ENCODE peak calls at places on chromosomes 3 and 15, in four cellular contexts. One of them, this sample, is unnamed. For H3K9me3, the result is how much of the 10 kb centered on the place peaks cover.

GRCh38 chr3:137012097-137012501 is 54.3 kb downstream of the IL20RB start:
- DNase-seq in colonic mucosa: no peak
- DNase-seq in stomach: no peak
- DNase-seq in tibial nerve: no peak
- DNase-seq in this sample: no peak

GRCh38 chr15:32687556-32687955 is 30.2 kb upstream of the GREM1 start:
- DNase-seq in colonic mucosa: no peak
- DNase-seq in stomach: no peak
- DNase-seq in tibial nerve: no peak
- DNase-seq in this sample: no peak

GRCh38 chr15:31367730-31368344 is 41.2 kb downstream of the KLF13 start:
- DNase-seq in colonic mucosa: no peak
- DNase-seq in stomach: no peak
- DNase-seq in tibial nerve: no peak
- DNase-seq in this sample: no peak

GRCh38 chr3:81274671-81275070 is 486.8 kb downstream of the GBE1 start:
- DNase-seq in colonic mucosa: no peak
- DNase-seq in stomach: no peak
- DNase-seq in tibial nerve: no peak
- DNase-seq in this sample: no peak

GRCh38 chr3:119125742-119126507 is 20.0 kb upstream of the TEX55 start:
- DNase-seq in colonic mucosa: no peak
- DNase-seq in stomach: no peak
- DNase-seq in tibial nerve: no peak
- DNase-seq in this sample: no peak

GRCh38 chr3:51947215-51947900 is 5.2 kb downstream of the PARP3 start:
- DNase-seq in colonic mucosa: no peak
- DNase-seq in stomach: no peak
- DNase-seq in tibial nerve: no peak
- DNase-seq in this sample: no peak

GRCh38 chr3:141646760-141647561 is 91.1 kb upstream of the RNF7 start:
- DNase-seq in colonic mucosa: peak
- DNase-seq in stomach: no peak
- DNase-seq in tibial nerve: peak
- DNase-seq in this sample: no peak

GRCh38 chr15:59691194-59691805 is 2.2 kb upstream of the BNIP2 start:
- DNase-seq in colonic mucosa: peak
- DNase-seq in stomach: peak
- DNase-seq in tibial nerve: peak
- DNase-seq in this sample: peak

GRCh38 chr15:89090791-89091666 is 2.8 kb downstream of the ABHD2 start:
- DNase-seq in colonic mucosa: peak
- DNase-seq in stomach: peak
- DNase-seq in tibial nerve: peak
- DNase-seq in this sample: peak

GRCh38 chr15:94253742-94254141 is 22.4 kb downstream of the MCTP2 start:
- DNase-seq in colonic mucosa: no peak
- DNase-seq in stomach: no peak
- DNase-seq in tibial nerve: no peak
- DNase-seq in this sample: no peak

GRCh38 chr3:154240235-154240634 is 84.1 kb downstream of the DHX36 start:
- DNase-seq in colonic mucosa: no peak
- DNase-seq in stomach: no peak
- DNase-seq in tibial nerve: no peak
- DNase-seq in this sample: no peak

GRCh38 chr3:101806491-101806890 is 27.5 kb downstream of the NXPE3 start:
- DNase-seq in colonic mucosa: no peak
- DNase-seq in stomach: no peak
- DNase-seq in tibial nerve: no peak
- DNase-seq in this sample: no peak

GRCh38 chr3:152497457-152497856 is 228.7 kb downstream of the MBNL1 start:
- DNase-seq in colonic mucosa: no peak
- DNase-seq in stomach: no peak
- DNase-seq in tibial nerve: peak
- DNase-seq in this sample: no peak

GRCh38 chr3:52183786-52184445 is 14.0 kb upstream of the ALAS1 start:
- DNase-seq in colonic mucosa: no peak
- DNase-seq in stomach: no peak
- DNase-seq in tibial nerve: no peak
- DNase-seq in this sample: no peak

GRCh38 chr3:139772539-139773500 is 95.0 kb upstream of the NMNAT3 start:
- DNase-seq in colonic mucosa: no peak
- DNase-seq in stomach: no peak
- DNase-seq in tibial nerve: no peak
- DNase-seq in this sample: no peak

GRCh38 chr15:36950371-36950770 is 150.0 kb downstream of the MEIS2 start:
- DNase-seq in colonic mucosa: no peak
- DNase-seq in stomach: no peak
- DNase-seq in tibial nerve: no peak
- DNase-seq in this sample: no peak

GRCh38 chr3:15317164-15317477 is 15.3 kb downstream of the SH3BP5 start:
- DNase-seq in colonic mucosa: no peak
- DNase-seq in stomach: no peak
- DNase-seq in tibial nerve: peak
- DNase-seq in this sample: no peak

GRCh38 chr15:98938804-98939203 is 68.8 kb downstream of the PGPEP1L start:
- DNase-seq in colonic mucosa: no peak
- DNase-seq in stomach: no peak
- DNase-seq in tibial nerve: no peak
- DNase-seq in this sample: no peak

GRCh38 chr15:51672100-51672731 is 9.1 kb upstream of the SCG3 start:
- DNase-seq in colonic mucosa: no peak
- DNase-seq in stomach: no peak
- DNase-seq in tibial nerve: no peak
- DNase-seq in this sample: no peak

GRCh38 chr3:31868246-31868645 is 112.8 kb downstream of the OSBPL10 start:
- DNase-seq in colonic mucosa: no peak
- DNase-seq in stomach: no peak
- DNase-seq in tibial nerve: no peak
- DNase-seq in this sample: no peak

GRCh38 chr15:87817553-87817952 is 439.0 kb downstream of the NTRK3 start:
- DNase-seq in colonic mucosa: no peak
- DNase-seq in stomach: no peak
- DNase-seq in tibial nerve: no peak
- DNase-seq in this sample: no peak

GRCh38 chr3:127974226-127974625 is 59.2 kb downstream of the KBTBD12 start:
- DNase-seq in colonic mucosa: no peak
- DNase-seq in stomach: no peak
- DNase-seq in tibial nerve: no peak
- DNase-seq in this sample: no peak

GRCh38 chr15:69038508-69038907 is 24.0 kb downstream of the NOX5 start:
- DNase-seq in colonic mucosa: no peak
- DNase-seq in stomach: no peak
- DNase-seq in tibial nerve: no peak
- DNase-seq in this sample: no peak

GRCh38 chr3:45204136-45204535 is 22.0 kb downstream of the TMEM158 start:
- DNase-seq in colonic mucosa: no peak
- DNase-seq in stomach: no peak
- DNase-seq in tibial nerve: no peak
- DNase-seq in this sample: no peak

GRCh38 chr3:42526616-42527367 is 24.3 kb downstream of the VIPR1 start:
- DNase-seq in colonic mucosa: no peak
- DNase-seq in stomach: no peak
- DNase-seq in tibial nerve: no peak
- DNase-seq in this sample: peak
- TF ChIP-seq CTCF in colonic mucosa: no peak
- TF ChIP-seq CTCF in stomach: no peak
- TF ChIP-seq CTCF in tibial nerve: no peak
- TF ChIP-seq CTCF in this sample: peak

GRCh38 chr3:492586-493296 is 296.2 kb downstream of the CHL1 start:
- DNase-seq in colonic mucosa: no peak
- DNase-seq in stomach: no peak
- DNase-seq in tibial nerve: no peak
- DNase-seq in this sample: no peak
- H3K9me3 ChIP-seq in colonic mucosa: under half
- H3K9me3 ChIP-seq in stomach: under half
- H3K9me3 ChIP-seq in tibial nerve: under half
- H3K9me3 ChIP-seq in this sample: under half

GRCh38 chr3:69426905-69427304 is 41.0 kb upstream of the FRMD4B start:
- DNase-seq in colonic mucosa: no peak
- DNase-seq in stomach: no peak
- DNase-seq in tibial nerve: no peak
- DNase-seq in this sample: no peak
- TF ChIP-seq CTCF in colonic mucosa: no peak
- TF ChIP-seq CTCF in stomach: no peak
- TF ChIP-seq CTCF in tibial nerve: no peak
- TF ChIP-seq CTCF in this sample: no peak

DNA sequence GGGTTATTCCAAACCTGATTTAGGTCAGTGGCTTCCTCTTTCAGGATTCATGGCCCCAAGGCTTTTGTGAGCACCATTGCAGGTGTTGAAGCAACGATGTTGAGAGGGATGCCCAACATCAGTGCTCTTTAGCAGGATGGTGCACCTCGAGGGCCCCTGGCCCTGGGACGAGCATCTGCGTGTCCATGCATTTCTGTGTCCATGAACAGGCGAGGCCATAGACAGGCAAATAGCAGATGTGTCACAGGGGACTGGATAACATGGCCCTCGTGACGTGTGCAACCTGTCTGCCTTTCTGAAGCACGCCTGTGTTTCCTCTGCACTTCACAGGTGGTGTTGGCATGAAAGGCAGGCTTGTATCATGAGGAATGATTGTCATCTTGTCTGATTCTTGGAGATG is 132.3 kb downstream of the SNRPN start:
- DNase-seq in colonic mucosa: no peak
- DNase-seq in stomach: peak
- DNase-seq in tibial nerve: no peak
- DNase-seq in this sample: no peak
- H3K9me3 ChIP-seq in colonic mucosa: under half
- H3K9me3 ChIP-seq in stomach: half or more
- H3K9me3 ChIP-seq in tibial nerve: half or more
- H3K9me3 ChIP-seq in this sample: half or more

GRCh38 chr3:172040078-172040975 is 949 bp downstream of the FNDC3B start:
- DNase-seq in colonic mucosa: peak
- DNase-seq in stomach: peak
- DNase-seq in tibial nerve: peak
- DNase-seq in this sample: peak
- TF ChIP-seq CTCF in colonic mucosa: peak
- TF ChIP-seq CTCF in stomach: no peak
- TF ChIP-seq CTCF in tibial nerve: peak
- TF ChIP-seq CTCF in this sample: no peak

GRCh38 chr3:198108756-198109155 is 148.7 kb downstream of the LMLN start:
- DNase-seq in colonic mucosa: no peak
- DNase-seq in stomach: no peak
- DNase-seq in tibial nerve: no peak
- DNase-seq in this sample: no peak
- H3K9me3 ChIP-seq in colonic mucosa: under half
- H3K9me3 ChIP-seq in stomach: under half
- H3K9me3 ChIP-seq in tibial nerve: under half
- H3K9me3 ChIP-seq in this sample: under half

GRCh38 chr15:76931397-76932089 is at the start of gene RCN2:
- DNase-seq in colonic mucosa: peak
- DNase-seq in stomach: peak
- DNase-seq in tibial nerve: peak
- DNase-seq in this sample: peak
- TF ChIP-seq CTCF in colonic mucosa: no peak
- TF ChIP-seq CTCF in stomach: no peak
- TF ChIP-seq CTCF in tibial nerve: peak
- TF ChIP-seq CTCF in this sample: no peak

GRCh38 chr15:22227411-22227810 is 147.1 kb downstream of the OR4M2 start:
- DNase-seq in colonic mucosa: no peak
- DNase-seq in stomach: no peak
- DNase-seq in tibial nerve: no peak
- DNase-seq in this sample: no peak

GRCh38 chr15:22227961-22228762 is 147.8 kb downstream of the OR4M2 start:
- DNase-seq in colonic mucosa: no peak
- DNase-seq in stomach: no peak
- DNase-seq in tibial nerve: no peak
- DNase-seq in this sample: no peak

GRCh38 chr15:22224241-22224671 is 143.9 kb downstream of the OR4M2 start:
- DNase-seq in colonic mucosa: no peak
- DNase-seq in stomach: no peak
- DNase-seq in tibial nerve: no peak
- DNase-seq in this sample: no peak

GRCh38 chr15:22229971-22230815 is 149.9 kb downstream of the OR4M2 start:
- DNase-seq in colonic mucosa: no peak
- DNase-seq in stomach: no peak
- DNase-seq in tibial nerve: no peak
- DNase-seq in this sample: no peak

GRCh38 chr15:22226034-22226790 is 145.9 kb downstream of the OR4M2 start:
- DNase-seq in colonic mucosa: no peak
- DNase-seq in stomach: no peak
- DNase-seq in tibial nerve: no peak
- DNase-seq in this sample: no peak
- H3K9me3 ChIP-seq in colonic mucosa: under half
- H3K9me3 ChIP-seq in stomach: under half
- H3K9me3 ChIP-seq in tibial nerve: under half
- H3K9me3 ChIP-seq in this sample: under half

DNA sequence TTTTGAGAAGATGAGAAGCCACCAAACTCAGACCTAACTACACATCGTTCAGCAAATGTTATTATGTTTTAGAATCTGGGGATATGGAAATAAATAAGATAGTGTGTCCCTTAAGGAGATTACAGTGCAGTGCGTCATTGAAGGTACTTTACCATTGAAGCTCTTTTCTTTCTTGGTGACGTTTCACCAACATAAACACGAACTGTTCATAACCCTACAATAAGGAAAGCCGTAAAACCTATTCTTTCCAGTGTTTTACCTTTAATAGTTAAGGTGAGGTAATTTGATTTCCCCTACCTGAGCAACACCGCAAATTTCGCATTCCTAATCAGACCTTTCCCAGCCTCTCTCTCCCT is 818 bp downstream of the CCDC66 start:
- DNase-seq in colonic mucosa: no peak
- DNase-seq in stomach: no peak
- DNase-seq in tibial nerve: no peak
- DNase-seq in this sample: no peak
- TF ChIP-seq CTCF in colonic mucosa: no peak
- TF ChIP-seq CTCF in stomach: no peak
- TF ChIP-seq CTCF in tibial nerve: no peak
- TF ChIP-seq CTCF in this sample: no peak

DNA sequence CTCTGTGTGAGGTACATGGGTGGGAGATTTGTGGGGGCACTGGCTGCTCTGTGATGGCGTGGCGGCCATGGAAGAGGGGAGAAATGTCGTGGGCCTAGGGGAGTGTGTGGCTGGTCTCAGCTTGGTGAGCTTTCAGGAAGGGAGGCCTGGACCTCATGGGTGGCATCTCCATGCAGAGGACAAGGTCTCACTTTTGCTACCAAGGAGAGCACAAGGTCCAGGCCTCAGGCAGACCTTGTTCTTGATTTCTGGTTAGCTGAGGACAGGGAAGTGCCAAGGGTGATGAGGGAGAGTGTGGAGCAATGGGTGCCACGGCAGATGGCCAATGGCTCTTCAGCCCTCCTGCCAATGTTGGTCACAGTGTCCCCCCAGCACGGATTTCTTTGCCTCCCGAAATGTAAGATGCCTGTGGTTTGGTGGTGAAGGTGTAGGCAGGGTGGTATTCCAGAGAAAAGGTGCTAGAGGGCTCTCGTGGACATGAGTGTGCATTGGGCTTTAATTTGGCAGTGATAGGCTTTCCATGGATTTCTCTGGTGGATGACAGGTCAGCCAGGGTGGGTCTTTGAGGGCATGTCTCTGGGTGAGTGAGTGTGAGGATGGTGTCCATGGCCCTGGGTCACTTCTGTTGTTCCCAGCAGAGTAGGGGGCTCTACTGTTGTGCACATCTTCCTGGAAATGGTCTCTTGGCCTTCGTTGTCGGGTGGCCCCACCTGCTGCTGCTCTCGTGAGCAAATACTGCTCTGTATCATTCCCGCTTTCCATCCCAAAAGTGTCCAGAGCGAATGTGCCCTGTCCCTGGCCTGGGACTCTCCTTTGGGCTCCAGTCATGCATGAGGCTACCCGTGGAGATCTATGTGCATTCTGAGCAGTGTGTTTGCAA is 108.0 kb downstream of the SNRPN start:
- DNase-seq in colonic mucosa: no peak
- DNase-seq in stomach: no peak
- DNase-seq in tibial nerve: no peak
- DNase-seq in this sample: peak
- H3K9me3 ChIP-seq in colonic mucosa: under half
- H3K9me3 ChIP-seq in stomach: half or more
- H3K9me3 ChIP-seq in tibial nerve: half or more
- H3K9me3 ChIP-seq in this sample: half or more

This sample was measured in CD4-positive, alpha-beta T cell.